ENCODE peak calls at places on chromosomes 5 and 9, in four cellular contexts. X is H9, Q is IMR-90, W is H1. B is an unnamed sample.

GRCh38 chr5:124180523-124181461 is 565.6 kb downstream of the ZNF608 start:
- DNase-seq in X (no peak), Q (peak; percentile 21), W (no peak), B (no peak)

GRCh38 chr5:176910161-176910560 is 11.0 kb upstream of the HK3 start:
- DNase-seq in X (no peak), Q (no peak), W (no peak), B (no peak)

GRCh38 chr5:17216974-17217325 is 481 bp upstream of the BASP1 start:
- DNase-seq in X (peak; percentile 59), Q (peak; percentile 51), W (no peak), B (peak; percentile 71)

GRCh38 chr5:122492675-122493074 is 180.6 kb downstream of the SNCAIP start:
- DNase-seq in X (no peak), Q (no peak), W (no peak), B (no peak)

GRCh38 chr5:119036101-119036762 is 34.7 kb upstream of the DMXL1 start:
- DNase-seq in X (no peak), Q (peak; percentile 89), W (no peak), B (no peak)

GRCh38 chr9:29691758-29692407 is 2118.6 kb upstream of the C9orf72 start:
- DNase-seq in X (peak; percentile 82), Q (no peak), W (peak; percentile 44), B (peak; percentile 15)

GRCh38 chr5:54742417-54742889 is 224.9 kb downstream of the SNX18 start:
- DNase-seq in X (no peak), Q (peak; percentile 80), W (no peak), B (no peak)

GRCh38 chr5:102975040-102975439 is 144.9 kb downstream of the GIN1 start:
- DNase-seq in X (no peak), Q (no peak), W (no peak), B (no peak)

DNA sequence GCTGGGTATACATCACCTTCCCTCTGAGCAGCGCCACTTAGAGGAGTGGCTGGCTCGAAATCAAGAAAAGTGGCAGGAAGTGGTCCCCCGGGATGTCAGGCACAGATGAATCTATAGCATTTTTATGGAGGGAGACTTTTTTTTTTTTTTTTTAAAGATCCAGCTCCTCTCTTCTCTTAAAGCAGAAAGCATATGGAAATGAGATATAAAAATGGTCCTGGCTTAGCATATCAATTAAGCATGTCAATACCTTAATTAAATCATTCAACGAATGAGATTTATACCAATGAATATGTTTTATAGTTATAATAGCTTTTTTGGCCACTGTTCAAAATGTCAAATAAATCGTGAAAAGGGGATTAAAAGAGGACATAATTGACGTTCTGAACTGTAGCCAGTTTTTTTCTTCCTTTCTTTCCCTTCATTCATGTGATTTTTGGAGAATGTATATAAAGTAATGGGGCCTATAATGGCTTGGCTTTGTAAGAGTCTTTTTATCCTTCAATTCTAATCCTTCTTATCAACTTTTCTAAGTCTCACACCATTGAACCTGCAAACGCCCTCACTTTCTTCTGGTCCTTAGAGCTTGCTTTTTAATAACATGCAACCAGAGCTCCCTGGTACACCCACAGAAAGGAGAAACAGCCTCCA is 319.2 kb upstream of the PANK3 start:
- DNase-seq in X (no peak), Q (no peak), W (no peak), B (no peak)
- H2BK5ac ChIP-seq in X (no peak overlapping the region), Q (no peak overlapping the region), W (no peak overlapping the region), B (no peak overlapping the region)

DNA sequence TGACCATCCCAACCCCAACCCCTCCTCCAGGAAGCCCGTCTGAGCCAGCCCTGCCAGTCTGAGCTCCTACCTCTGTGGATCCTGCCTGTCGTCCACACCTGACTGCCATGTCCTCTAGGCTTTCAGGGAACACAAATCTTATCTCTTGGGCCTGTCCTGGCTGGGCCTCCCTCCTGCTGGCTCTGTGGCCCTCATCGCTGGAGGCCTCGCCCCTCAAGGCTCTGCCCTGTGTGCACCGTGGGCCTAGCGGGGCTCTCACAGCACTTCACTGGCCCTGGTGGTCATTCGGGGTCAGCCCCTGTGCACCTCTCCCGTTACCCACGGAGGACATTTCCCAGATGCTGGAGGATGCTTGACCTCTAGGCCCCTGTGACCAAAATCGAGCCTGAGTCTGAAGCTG is 133.3 kb downstream of the RXRA start:
- DNase-seq in X (no peak), Q (no peak), W (no peak), B (no peak)
- H4K91ac ChIP-seq in X (no peak overlapping the region), Q (no peak overlapping the region), W (no peak overlapping the region), B (no peak overlapping the region)

GRCh38 chr5:157383151-157383810 is 76.7 kb upstream of the NIPAL4 start:
- DNase-seq in X (no peak), Q (peak; percentile 31), W (no peak), B (no peak)
- H3K14ac ChIP-seq in X (no peak overlapping the region), Q (peak overlapping the region; percentile 1), W (no peak overlapping the region), B (no peak overlapping the region)

GRCh38 chr9:72560086-72560485 is 38.7 kb downstream of the TMC1 start:
- DNase-seq in X (no peak), Q (no peak), W (no peak), B (no peak)

GRCh38 chr9:72565535-72565934 is 44.1 kb downstream of the TMC1 start:
- DNase-seq in X (no peak), Q (no peak), W (no peak), B (no peak)

DNA sequence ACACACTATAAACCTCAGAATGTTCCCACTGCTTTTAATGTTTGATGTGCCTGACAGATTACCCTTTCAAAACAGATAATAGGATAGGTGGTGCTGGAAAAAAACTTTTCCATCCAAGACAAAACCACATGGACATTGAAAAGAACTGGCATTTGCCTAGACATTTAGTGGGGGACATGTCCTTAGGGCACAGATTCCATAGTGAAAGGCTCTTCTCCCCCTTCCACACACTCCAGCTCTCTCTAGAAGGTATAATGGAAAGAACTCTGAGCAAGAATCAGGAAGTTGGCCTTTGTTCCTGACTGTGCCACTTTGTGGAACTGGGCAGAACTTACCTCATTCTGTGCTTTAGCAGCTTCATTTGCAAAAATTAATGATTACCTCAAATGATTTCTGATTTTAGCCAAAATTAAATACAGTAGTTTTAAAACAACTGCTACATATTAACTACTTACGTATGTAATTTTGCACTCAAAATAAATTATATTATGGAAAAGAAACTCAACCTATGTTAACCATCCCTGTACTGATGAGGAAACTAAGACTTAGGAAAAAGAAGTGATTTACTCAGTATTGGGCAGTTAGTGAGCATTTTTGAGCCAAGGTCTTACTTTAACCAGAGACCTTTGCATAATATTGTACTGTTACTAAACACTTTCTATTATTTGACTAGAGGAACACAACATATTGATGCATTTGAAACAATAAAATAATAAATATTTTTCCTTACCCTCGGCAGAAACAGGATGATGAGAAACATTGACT is 43.3 kb downstream of the TMC1 start:
- DNase-seq in X (no peak), Q (no peak), W (no peak), B (no peak)
- H2BK5ac ChIP-seq in X (no peak overlapping the region), Q (no peak overlapping the region), W (no peak overlapping the region), B (no peak overlapping the region)